ENCODE peak calls at places on chromosomes 2 and 18, in six cellular contexts. U, I, C, G, Z and Y are unnamed samples.

GRCh38 chr2:8125741-8126691 is 555.8 kb upstream of the ID2 start:
- DNase-seq in U (peak; percentile 21), I (no peak), C (no peak), G (no peak), Z (no peak), Y (peak; percentile 19)

GRCh38 chr2:39386064-39386463 is 51.0 kb downstream of the MAP4K3 start:
- DNase-seq in U (no peak), I (no peak), C (no peak), G (no peak), Z (no peak), Y (no peak)

GRCh38 chr2:188909036-188909435 is 65.1 kb upstream of the COL3A1 start:
- DNase-seq in U (peak; percentile 80), I (no peak), C (no peak), G (no peak), Z (no peak), Y (peak; percentile 29)

GRCh38 chr2:238925816-238926215 is 77.9 kb downstream of the TWIST2 start:
- DNase-seq in U (no peak), I (no peak), C (no peak), G (no peak), Z (no peak), Y (no peak)

GRCh38 chr2:127609031-127609751 is 36.8 kb upstream of the GPR17 start:
- DNase-seq in U (no peak), I (no peak), C (no peak), G (no peak), Z (no peak), Y (no peak)

GRCh38 chr2:240435955-240436625 is 627 bp downstream of the GPC1 start:
- DNase-seq in U (peak; percentile 7), I (peak; percentile 60), C (no peak), G (no peak), Z (no peak), Y (peak; percentile 36)

GRCh38 chr2:237978058-237978712 is 11.4 kb downstream of the UBE2F start:
- DNase-seq in U (peak; percentile 30), I (no peak), C (no peak), G (no peak), Z (no peak), Y (peak; percentile 22)

GRCh38 chr2:180656455-180656847 is 324.0 kb upstream of the UBE2E3 start:
- DNase-seq in U (peak; percentile 86), I (peak; percentile 94), C (no peak), G (no peak), Z (no peak), Y (peak; percentile 65)

GRCh38 chr18:55470826-55471225 is 117.2 kb downstream of the TCF4 start:
- DNase-seq in U (no peak), I (no peak), C (no peak), G (no peak), Z (no peak), Y (no peak)

GRCh38 chr2:129903586-129904425 is 75.7 kb upstream of the RAB6C start:
- DNase-seq in U (no peak), I (peak; percentile 51), C (peak; percentile 88), G (no peak), Z (no peak), Y (no peak)

GRCh38 chr2:240819404-240820013 is 510 bp downstream of the KIF1A start:
- DNase-seq in U (no peak), I (peak; percentile 38), C (no peak), G (no peak), Z (peak; percentile 37), Y (no peak)

GRCh38 chr2:222448806-222449205 is 24.5 kb downstream of the SGPP2 start:
- DNase-seq in U (peak; percentile 44), I (no peak), C (no peak), G (no peak), Z (no peak), Y (peak; percentile 96)

GRCh38 chr2:182587831-182588230 is 128.2 kb upstream of the DNAJC10 start:
- DNase-seq in U (peak; percentile 94), I (peak; percentile 21), C (no peak), G (no peak), Z (no peak), Y (peak; percentile 48)

GRCh38 chr2:108182489-108182888 is 57.3 kb upstream of the SULT1C3 start:
- DNase-seq in U (no peak), I (peak; percentile 73), C (peak; percentile 70), G (peak; percentile 44), Z (no peak), Y (peak; percentile 9)

GRCh38 chr2:129882476-129882875 is 97.0 kb upstream of the RAB6C start:
- DNase-seq in U (no peak), I (no peak), C (no peak), G (no peak), Z (no peak), Y (no peak)

GRCh38 chr2:44833123-44834069 is 108.1 kb upstream of the SIX3 start:
- DNase-seq in U (peak; percentile 9), I (no peak), C (no peak), G (no peak), Z (no peak), Y (no peak)

GRCh38 chr18:13003466-13003896 is 12.3 kb downstream of the CEP192 start:
- DNase-seq in U (peak; percentile 80), I (peak; percentile 98), C (peak; percentile 92), G (peak; percentile 79), Z (no peak), Y (peak; percentile 82)

GRCh38 chr2:113064898-113065297 is 2.9 kb upstream of the IL1F10 start:
- DNase-seq in U (no peak), I (no peak), C (no peak), G (no peak), Z (no peak), Y (no peak)

GRCh38 chr18:31219395-31219794 is 56.7 kb upstream of the DSC1 start:
- DNase-seq in U (no peak), I (no peak), C (no peak), G (no peak), Z (no peak), Y (no peak)

GRCh38 chr2:154697422-154698237 is 865 bp upstream of the KCNJ3 start:
- DNase-seq in U (no peak), I (peak; percentile 70), C (peak; percentile 62), G (no peak), Z (peak; percentile 46), Y (no peak)

GRCh38 chr2:65076345-65076710 is 20.1 kb downstream of the CEP68 start:
- DNase-seq in U (peak; percentile 84), I (no peak), C (no peak), G (no peak), Z (no peak), Y (peak; percentile 79)

GRCh38 chr2:54945401-54946219 is 104.6 kb downstream of the RTN4 start:
- DNase-seq in U (peak; percentile 68), I (peak; percentile 41), C (no peak), G (no peak), Z (no peak), Y (peak; percentile 53)

GRCh38 chr2:84942964-84943421 is 28.0 kb upstream of the KCMF1 start:
- DNase-seq in U (peak; percentile 74), I (no peak), C (no peak), G (no peak), Z (no peak), Y (no peak)

GRCh38 chr2:99325384-99325783 is 10.7 kb downstream of the TXNDC9 start:
- DNase-seq in U (no peak), I (no peak), C (no peak), G (no peak), Z (no peak), Y (no peak)

GRCh38 chr2:85800576-85800975 is 46.8 kb downstream of the ATOH8 start:
- DNase-seq in U (no peak), I (no peak), C (no peak), G (no peak), Z (no peak), Y (no peak)

DNA sequence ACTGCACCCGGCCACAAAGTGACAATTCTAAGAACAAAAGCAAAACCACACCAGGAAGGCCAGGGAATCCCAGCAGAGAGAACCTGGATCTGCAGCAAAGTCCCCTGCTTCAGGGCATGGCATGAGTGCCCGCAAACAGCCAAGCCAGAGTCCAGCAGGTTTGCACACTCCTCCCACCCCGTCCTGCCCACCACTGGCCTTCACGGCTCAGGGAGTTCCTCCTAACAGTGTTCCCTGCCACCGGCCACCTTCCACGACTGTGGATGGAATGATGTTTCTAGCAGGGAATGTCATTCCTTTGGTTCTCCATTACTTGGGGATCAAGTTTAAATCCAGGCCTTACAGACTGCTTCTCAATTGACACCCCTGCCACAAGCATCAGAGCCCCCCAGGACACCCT is 42.0 kb upstream of the B3GNT7 start:
- DNase-seq in U (no peak), I (no peak), C (no peak), G (no peak), Z (no peak), Y (no peak)
- H2BK15ac ChIP-seq in U (no peak overlapping the region), I (no peak overlapping the region), C (no peak overlapping the region), G (no peak overlapping the region), Z (no peak overlapping the region), Y (no peak overlapping the region)

GRCh38 chr2:158724803-158725271 is 70.3 kb upstream of the DAPL1 start:
- DNase-seq in U (no peak), I (no peak), C (no peak), G (no peak), Z (no peak), Y (peak; percentile 40)
- H2BK15ac ChIP-seq in U (no peak overlapping the region), I (no peak overlapping the region), C (no peak overlapping the region), G (peak overlapping the region; percentile 72), Z (no peak overlapping the region), Y (peak overlapping the region; percentile 62)

GRCh38 chr2:96498023-96498431 is 7.1 kb downstream of the NEURL3 start:
- DNase-seq in U (no peak), I (peak; percentile 50), C (peak; percentile 72), G (no peak), Z (no peak), Y (no peak)
- H2BK15ac ChIP-seq in U (no peak overlapping the region), I (no peak overlapping the region), C (no peak overlapping the region), G (no peak overlapping the region), Z (no peak overlapping the region), Y (no peak overlapping the region)

GRCh38 chr2:203734276-203734983 is 28.0 kb downstream of the CD28 start:
- DNase-seq in U (no peak), I (no peak), C (peak; percentile 28), G (no peak), Z (no peak), Y (no peak)

GRCh38 chr2:203739351-203739750 is 32.9 kb downstream of the CD28 start:
- DNase-seq in U (no peak), I (no peak), C (no peak), G (no peak), Z (no peak), Y (no peak)

GRCh38 chr2:203740741-203741363 is 34.4 kb downstream of the CD28 start:
- DNase-seq in U (peak; percentile 51), I (peak; percentile 17), C (no peak), G (no peak), Z (no peak), Y (no peak)

GRCh38 chr2:203733683-203734082 is 27.2 kb downstream of the CD28 start:
- DNase-seq in U (no peak), I (no peak), C (no peak), G (no peak), Z (no peak), Y (no peak)

GRCh38 chr2:203737360-203737759 is 30.9 kb downstream of the CD28 start:
- DNase-seq in U (peak; percentile 35), I (no peak), C (no peak), G (no peak), Z (no peak), Y (no peak)
- H2BK15ac ChIP-seq in U (no peak overlapping the region), I (no peak overlapping the region), C (no peak overlapping the region), G (no peak overlapping the region), Z (no peak overlapping the region), Y (no peak overlapping the region)

GRCh38 chr2:75310915-75311314 is 111.6 kb upstream of the TACR1 start:
- DNase-seq in U (peak; percentile 57), I (no peak), C (no peak), G (no peak), Z (no peak), Y (peak; percentile 66)
- H2BK15ac ChIP-seq in U (peak overlapping the region; percentile 39), I (no peak overlapping the region), C (no peak overlapping the region), G (no peak overlapping the region), Z (no peak overlapping the region), Y (no peak overlapping the region)

GRCh38 chr2:43158259-43158880 is 68.0 kb downstream of the ZFP36L2 start:
- DNase-seq in U (peak; percentile 75), I (no peak), C (no peak), G (no peak), Z (no peak), Y (peak; percentile 31)
- H2BK15ac ChIP-seq in U (peak overlapping the region; percentile 60), I (no peak overlapping the region), C (no peak overlapping the region), G (peak overlapping the region; percentile 88), Z (peak overlapping the region; percentile 41), Y (peak overlapping the region; percentile 78)